ENCODE peak calls at places on chromosome 18, in seven cellular contexts. One of them, this sample, is unnamed.

GRCh38 chr18:51038110-51038509 is 8.1 kb downstream of the SMAD4 start:
- DNase-seq in NCI-H1930: no peak
- DNase-seq in GF-D8: no peak
- DNase-seq in activated CD4-positive, alpha-beta T cell treated with anti-CD3 and anti-CD28 coated beads, Interleukin-2, amount 10 ng/mL, durations not matched to agents 7 days and 5 days: no peak
- DNase-seq in mesenchymal stem cell: no peak
- DNase-seq in amniotic stem cell: no peak
- DNase-seq in stimulated activated naive CD4-positive, alpha-beta T cell: no peak
- DNase-seq in this sample: no peak

GRCh38 chr18:13455960-13456471 is 237.5 kb downstream of the LDLRAD4 start:
- DNase-seq in NCI-H1930: no peak
- DNase-seq in GF-D8: no peak
- DNase-seq in activated CD4-positive, alpha-beta T cell treated with anti-CD3 and anti-CD28 coated beads, Interleukin-2, amount 10 ng/mL, durations not matched to agents 7 days and 5 days: peak
- DNase-seq in mesenchymal stem cell: no peak
- DNase-seq in amniotic stem cell: no peak
- DNase-seq in stimulated activated naive CD4-positive, alpha-beta T cell: no peak
- DNase-seq in this sample: no peak

GRCh38 chr18:26482567-26482966 is 65.8 kb downstream of the KCTD1 start:
- DNase-seq in NCI-H1930: no peak
- DNase-seq in GF-D8: no peak
- DNase-seq in activated CD4-positive, alpha-beta T cell treated with anti-CD3 and anti-CD28 coated beads, Interleukin-2, amount 10 ng/mL, durations not matched to agents 7 days and 5 days: no peak
- DNase-seq in mesenchymal stem cell: no peak
- DNase-seq in amniotic stem cell: no peak
- DNase-seq in stimulated activated naive CD4-positive, alpha-beta T cell: no peak
- DNase-seq in this sample: no peak

GRCh38 chr18:57397440-57397839 is 37.7 kb upstream of the ONECUT2 start:
- DNase-seq in NCI-H1930: no peak
- DNase-seq in GF-D8: no peak
- DNase-seq in activated CD4-positive, alpha-beta T cell treated with anti-CD3 and anti-CD28 coated beads, Interleukin-2, amount 10 ng/mL, durations not matched to agents 7 days and 5 days: no peak
- DNase-seq in mesenchymal stem cell: peak
- DNase-seq in amniotic stem cell: no peak
- DNase-seq in stimulated activated naive CD4-positive, alpha-beta T cell: no peak
- DNase-seq in this sample: no peak

GRCh38 chr18:5503740-5504139 is 40.1 kb downstream of the EPB41L3 start:
- DNase-seq in NCI-H1930: no peak
- DNase-seq in GF-D8: no peak
- DNase-seq in activated CD4-positive, alpha-beta T cell treated with anti-CD3 and anti-CD28 coated beads, Interleukin-2, amount 10 ng/mL, durations not matched to agents 7 days and 5 days: no peak
- DNase-seq in mesenchymal stem cell: no peak
- DNase-seq in amniotic stem cell: no peak
- DNase-seq in stimulated activated naive CD4-positive, alpha-beta T cell: no peak
- DNase-seq in this sample: no peak

GRCh38 chr18:62844850-62845643 is 129.7 kb downstream of the PHLPP1 start:
- DNase-seq in NCI-H1930: no peak
- DNase-seq in GF-D8: no peak
- DNase-seq in activated CD4-positive, alpha-beta T cell treated with anti-CD3 and anti-CD28 coated beads, Interleukin-2, amount 10 ng/mL, durations not matched to agents 7 days and 5 days: peak
- DNase-seq in mesenchymal stem cell: no peak
- DNase-seq in amniotic stem cell: no peak
- DNase-seq in stimulated activated naive CD4-positive, alpha-beta T cell: no peak
- DNase-seq in this sample: no peak

GRCh38 chr18:48791636-48792105 is 159.1 kb downstream of the SMAD7 start:
- DNase-seq in NCI-H1930: no peak
- DNase-seq in GF-D8: no peak
- DNase-seq in activated CD4-positive, alpha-beta T cell treated with anti-CD3 and anti-CD28 coated beads, Interleukin-2, amount 10 ng/mL, durations not matched to agents 7 days and 5 days: no peak
- DNase-seq in mesenchymal stem cell: no peak
- DNase-seq in amniotic stem cell: no peak
- DNase-seq in stimulated activated naive CD4-positive, alpha-beta T cell: no peak
- DNase-seq in this sample: no peak

GRCh38 chr18:45359275-45360009 is 255.8 kb upstream of the SLC14A2 start:
- DNase-seq in NCI-H1930: no peak
- DNase-seq in GF-D8: no peak
- DNase-seq in activated CD4-positive, alpha-beta T cell treated with anti-CD3 and anti-CD28 coated beads, Interleukin-2, amount 10 ng/mL, durations not matched to agents 7 days and 5 days: no peak
- DNase-seq in mesenchymal stem cell: no peak
- DNase-seq in amniotic stem cell: no peak
- DNase-seq in stimulated activated naive CD4-positive, alpha-beta T cell: no peak
- DNase-seq in this sample: no peak

GRCh38 chr18:22613058-22613690 is 195.5 kb upstream of the CTAGE1 start:
- DNase-seq in NCI-H1930: no peak
- DNase-seq in GF-D8: no peak
- DNase-seq in activated CD4-positive, alpha-beta T cell treated with anti-CD3 and anti-CD28 coated beads, Interleukin-2, amount 10 ng/mL, durations not matched to agents 7 days and 5 days: no peak
- DNase-seq in mesenchymal stem cell: no peak
- DNase-seq in amniotic stem cell: no peak
- DNase-seq in stimulated activated naive CD4-positive, alpha-beta T cell: no peak
- DNase-seq in this sample: no peak

GRCh38 chr18:61578846-61579245 is 245.6 kb downstream of the CDH20 start:
- DNase-seq in NCI-H1930: no peak
- DNase-seq in GF-D8: no peak
- DNase-seq in activated CD4-positive, alpha-beta T cell treated with anti-CD3 and anti-CD28 coated beads, Interleukin-2, amount 10 ng/mL, durations not matched to agents 7 days and 5 days: no peak
- DNase-seq in mesenchymal stem cell: no peak
- DNase-seq in amniotic stem cell: no peak
- DNase-seq in stimulated activated naive CD4-positive, alpha-beta T cell: no peak
- DNase-seq in this sample: no peak

GRCh38 chr18:48675330-48675761 is 136.5 kb downstream of the CTIF start:
- DNase-seq in NCI-H1930: peak
- DNase-seq in GF-D8: peak
- DNase-seq in activated CD4-positive, alpha-beta T cell treated with anti-CD3 and anti-CD28 coated beads, Interleukin-2, amount 10 ng/mL, durations not matched to agents 7 days and 5 days: peak
- DNase-seq in mesenchymal stem cell: peak
- DNase-seq in amniotic stem cell: peak
- DNase-seq in stimulated activated naive CD4-positive, alpha-beta T cell: peak
- DNase-seq in this sample: peak

GRCh38 chr18:69257861-69258458 is 142.7 kb upstream of the DOK6 start:
- DNase-seq in NCI-H1930: no peak
- DNase-seq in GF-D8: no peak
- DNase-seq in activated CD4-positive, alpha-beta T cell treated with anti-CD3 and anti-CD28 coated beads, Interleukin-2, amount 10 ng/mL, durations not matched to agents 7 days and 5 days: no peak
- DNase-seq in mesenchymal stem cell: peak
- DNase-seq in amniotic stem cell: peak
- DNase-seq in stimulated activated naive CD4-positive, alpha-beta T cell: no peak
- DNase-seq in this sample: no peak

GRCh38 chr18:66558773-66559172 is 45.1 kb downstream of the CDH19 start:
- DNase-seq in NCI-H1930: no peak
- DNase-seq in GF-D8: no peak
- DNase-seq in activated CD4-positive, alpha-beta T cell treated with anti-CD3 and anti-CD28 coated beads, Interleukin-2, amount 10 ng/mL, durations not matched to agents 7 days and 5 days: no peak
- DNase-seq in mesenchymal stem cell: peak
- DNase-seq in amniotic stem cell: no peak
- DNase-seq in stimulated activated naive CD4-positive, alpha-beta T cell: no peak
- DNase-seq in this sample: no peak

GRCh38 chr18:45227004-45227403 is 388.3 kb upstream of the SLC14A2 start:
- DNase-seq in NCI-H1930: no peak
- DNase-seq in GF-D8: no peak
- DNase-seq in activated CD4-positive, alpha-beta T cell treated with anti-CD3 and anti-CD28 coated beads, Interleukin-2, amount 10 ng/mL, durations not matched to agents 7 days and 5 days: no peak
- DNase-seq in mesenchymal stem cell: no peak
- DNase-seq in amniotic stem cell: no peak
- DNase-seq in stimulated activated naive CD4-positive, alpha-beta T cell: no peak
- DNase-seq in this sample: no peak

GRCh38 chr18:66226782-66227181 is 377.1 kb downstream of the CDH19 start:
- DNase-seq in NCI-H1930: no peak
- DNase-seq in GF-D8: no peak
- DNase-seq in activated CD4-positive, alpha-beta T cell treated with anti-CD3 and anti-CD28 coated beads, Interleukin-2, amount 10 ng/mL, durations not matched to agents 7 days and 5 days: no peak
- DNase-seq in mesenchymal stem cell: no peak
- DNase-seq in amniotic stem cell: no peak
- DNase-seq in stimulated activated naive CD4-positive, alpha-beta T cell: no peak
- DNase-seq in this sample: no peak

GRCh38 chr18:79902075-79902474 is 49.4 kb downstream of the SLC66A2 start:
- DNase-seq in NCI-H1930: no peak
- DNase-seq in GF-D8: no peak
- DNase-seq in activated CD4-positive, alpha-beta T cell treated with anti-CD3 and anti-CD28 coated beads, Interleukin-2, amount 10 ng/mL, durations not matched to agents 7 days and 5 days: no peak
- DNase-seq in mesenchymal stem cell: no peak
- DNase-seq in amniotic stem cell: no peak
- DNase-seq in stimulated activated naive CD4-positive, alpha-beta T cell: no peak
- DNase-seq in this sample: no peak

GRCh38 chr18:26617151-26617554 is 68.8 kb upstream of the KCTD1 start:
- DNase-seq in NCI-H1930: no peak
- DNase-seq in GF-D8: no peak
- DNase-seq in activated CD4-positive, alpha-beta T cell treated with anti-CD3 and anti-CD28 coated beads, Interleukin-2, amount 10 ng/mL, durations not matched to agents 7 days and 5 days: no peak
- DNase-seq in mesenchymal stem cell: peak
- DNase-seq in amniotic stem cell: peak
- DNase-seq in stimulated activated naive CD4-positive, alpha-beta T cell: no peak
- DNase-seq in this sample: no peak

GRCh38 chr18:23502516-23503037 is 734 bp upstream of the RMC1 start:
- DNase-seq in NCI-H1930: no peak
- DNase-seq in GF-D8: no peak
- DNase-seq in activated CD4-positive, alpha-beta T cell treated with anti-CD3 and anti-CD28 coated beads, Interleukin-2, amount 10 ng/mL, durations not matched to agents 7 days and 5 days: no peak
- DNase-seq in mesenchymal stem cell: no peak
- DNase-seq in amniotic stem cell: no peak
- DNase-seq in stimulated activated naive CD4-positive, alpha-beta T cell: no peak
- DNase-seq in this sample: no peak

GRCh38 chr18:76955529-76956170 is 133.3 kb downstream of the ZNF236 start:
- DNase-seq in NCI-H1930: no peak
- DNase-seq in GF-D8: no peak
- DNase-seq in activated CD4-positive, alpha-beta T cell treated with anti-CD3 and anti-CD28 coated beads, Interleukin-2, amount 10 ng/mL, durations not matched to agents 7 days and 5 days: no peak
- DNase-seq in mesenchymal stem cell: no peak
- DNase-seq in amniotic stem cell: no peak
- DNase-seq in stimulated activated naive CD4-positive, alpha-beta T cell: no peak
- DNase-seq in this sample: no peak

GRCh38 chr18:39366086-39366485 is 1800.5 kb upstream of the CELF4 start:
- DNase-seq in NCI-H1930: no peak
- DNase-seq in GF-D8: no peak
- DNase-seq in activated CD4-positive, alpha-beta T cell treated with anti-CD3 and anti-CD28 coated beads, Interleukin-2, amount 10 ng/mL, durations not matched to agents 7 days and 5 days: no peak
- DNase-seq in mesenchymal stem cell: no peak
- DNase-seq in amniotic stem cell: no peak
- DNase-seq in stimulated activated naive CD4-positive, alpha-beta T cell: no peak
- DNase-seq in this sample: no peak

GRCh38 chr18:48621240-48621639 is 82.4 kb downstream of the CTIF start:
- DNase-seq in NCI-H1930: no peak
- DNase-seq in GF-D8: no peak
- DNase-seq in activated CD4-positive, alpha-beta T cell treated with anti-CD3 and anti-CD28 coated beads, Interleukin-2, amount 10 ng/mL, durations not matched to agents 7 days and 5 days: no peak
- DNase-seq in mesenchymal stem cell: peak
- DNase-seq in amniotic stem cell: peak
- DNase-seq in stimulated activated naive CD4-positive, alpha-beta T cell: no peak
- DNase-seq in this sample: no peak

GRCh38 chr18:79071037-79071960 is 2.1 kb downstream of the ATP9B start:
- DNase-seq in NCI-H1930: no peak
- DNase-seq in GF-D8: peak
- DNase-seq in activated CD4-positive, alpha-beta T cell treated with anti-CD3 and anti-CD28 coated beads, Interleukin-2, amount 10 ng/mL, durations not matched to agents 7 days and 5 days: no peak
- DNase-seq in mesenchymal stem cell: no peak
- DNase-seq in amniotic stem cell: no peak
- DNase-seq in stimulated activated naive CD4-positive, alpha-beta T cell: no peak
- DNase-seq in this sample: no peak

GRCh38 chr18:11391636-11392035 is 217.8 kb upstream of the SLC35G4 start:
- DNase-seq in NCI-H1930: no peak
- DNase-seq in GF-D8: no peak
- DNase-seq in activated CD4-positive, alpha-beta T cell treated with anti-CD3 and anti-CD28 coated beads, Interleukin-2, amount 10 ng/mL, durations not matched to agents 7 days and 5 days: no peak
- DNase-seq in mesenchymal stem cell: no peak
- DNase-seq in amniotic stem cell: no peak
- DNase-seq in stimulated activated naive CD4-positive, alpha-beta T cell: no peak
- DNase-seq in this sample: no peak

GRCh38 chr18:5980721-5981120 is 85.4 kb upstream of the TMEM200C start:
- DNase-seq in NCI-H1930: no peak
- DNase-seq in GF-D8: no peak
- DNase-seq in activated CD4-positive, alpha-beta T cell treated with anti-CD3 and anti-CD28 coated beads, Interleukin-2, amount 10 ng/mL, durations not matched to agents 7 days and 5 days: no peak
- DNase-seq in mesenchymal stem cell: no peak
- DNase-seq in amniotic stem cell: no peak
- DNase-seq in stimulated activated naive CD4-positive, alpha-beta T cell: no peak
- DNase-seq in this sample: no peak

GRCh38 chr18:74252032-74252380 is 39.8 kb downstream of the CYB5A start:
- DNase-seq in NCI-H1930: no peak
- DNase-seq in GF-D8: no peak
- DNase-seq in activated CD4-positive, alpha-beta T cell treated with anti-CD3 and anti-CD28 coated beads, Interleukin-2, amount 10 ng/mL, durations not matched to agents 7 days and 5 days: no peak
- DNase-seq in mesenchymal stem cell: peak
- DNase-seq in amniotic stem cell: no peak
- DNase-seq in stimulated activated naive CD4-positive, alpha-beta T cell: no peak
- DNase-seq in this sample: no peak

GRCh38 chr18:24930974-24931373 is 421.0 kb downstream of the ZNF521 start:
- DNase-seq in NCI-H1930: no peak
- DNase-seq in GF-D8: no peak
- DNase-seq in activated CD4-positive, alpha-beta T cell treated with anti-CD3 and anti-CD28 coated beads, Interleukin-2, amount 10 ng/mL, durations not matched to agents 7 days and 5 days: no peak
- DNase-seq in mesenchymal stem cell: no peak
- DNase-seq in amniotic stem cell: no peak
- DNase-seq in stimulated activated naive CD4-positive, alpha-beta T cell: no peak
- DNase-seq in this sample: no peak

GRCh38 chr18:63365909-63366269 is 1.1 kb downstream of the KDSR start:
- DNase-seq in NCI-H1930: no peak
- DNase-seq in GF-D8: no peak
- DNase-seq in activated CD4-positive, alpha-beta T cell treated with anti-CD3 and anti-CD28 coated beads, Interleukin-2, amount 10 ng/mL, durations not matched to agents 7 days and 5 days: peak
- DNase-seq in mesenchymal stem cell: no peak
- DNase-seq in amniotic stem cell: no peak
- DNase-seq in stimulated activated naive CD4-positive, alpha-beta T cell: no peak
- DNase-seq in this sample: peak

GRCh38 chr18:3612315-3612714 is 162.3 kb downstream of the TGIF1 start:
- DNase-seq in NCI-H1930: no peak
- DNase-seq in GF-D8: no peak
- DNase-seq in activated CD4-positive, alpha-beta T cell treated with anti-CD3 and anti-CD28 coated beads, Interleukin-2, amount 10 ng/mL, durations not matched to agents 7 days and 5 days: peak
- DNase-seq in mesenchymal stem cell: no peak
- DNase-seq in amniotic stem cell: no peak
- DNase-seq in stimulated activated naive CD4-positive, alpha-beta T cell: no peak
- DNase-seq in this sample: no peak

This sample was measured in germinal center.